ENCODE peak calls at places on chromosomes 3 and 15, in six cellular contexts. U is A549; B is GM23248; Q is CD4-positive, alpha-beta memory T cell; L is CD8-positive, alpha-beta memory T cell; W is transverse colon. F is an unnamed sample. For H3K4me1, the result is how much of the 10 kb centered on the place peaks cover.

GRCh38 chr15:69855601-69856000 is 242.1 kb downstream of the TLE3 start:
- DNase-seq in U (no peak), B (no peak), Q (no peak), L (no peak), W (no peak), F (peak)

GRCh38 chr3:55687526-55687925 is 200.4 kb upstream of the WNT5A start:
- DNase-seq in U (no peak), B (no peak), Q (no peak), L (no peak), W (no peak), F (no peak)

GRCh38 chr3:46558184-46559029 is 7.7 kb downstream of the LRRC2 start:
- DNase-seq in U (peak), B (peak), Q (peak), L (peak), W (peak), F (peak)

GRCh38 chr15:101431748-101432147 is 57.8 kb downstream of the PCSK6 start:
- DNase-seq in U (no peak), B (no peak), Q (no peak), L (no peak), W (no peak), F (no peak)

GRCh38 chr3:46585799-46586693 is 19.9 kb upstream of the LRRC2 start:
- DNase-seq in U (no peak), B (no peak), Q (no peak), L (no peak), W (no peak), F (no peak)

GRCh38 chr15:30791239-30791638 is 112.5 kb upstream of the FAN1 start:
- DNase-seq in U (peak), B (peak), Q (no peak), L (no peak), W (no peak), F (peak)

GRCh38 chr15:64622410-64623260 is 152.8 kb downstream of the RBPMS2 start:
- DNase-seq in U (no peak), B (no peak), Q (peak), L (peak), W (peak), F (no peak)

GRCh38 chr3:16303037-16303436 is 38.0 kb downstream of the OXNAD1 start:
- DNase-seq in U (no peak), B (no peak), Q (no peak), L (no peak), W (no peak), F (no peak)

GRCh38 chr3:125123455-125123854 is 67.7 kb upstream of the HEG1 start:
- DNase-seq in U (no peak), B (peak), Q (no peak), L (no peak), W (no peak), F (no peak)

GRCh38 chr3:82196645-82197044 is 435.2 kb upstream of the GBE1 start:
- DNase-seq in U (no peak), B (no peak), Q (no peak), L (no peak), W (no peak), F (no peak)

GRCh38 chr3:186360779-186361178 is 1.3 kb downstream of the DGKG start:
- DNase-seq in U (no peak), B (no peak), Q (no peak), L (no peak), W (no peak), F (no peak)

GRCh38 chr3:111906667-111907066 is 47.6 kb downstream of the PHLDB2 start:
- DNase-seq in U (no peak), B (no peak), Q (no peak), L (no peak), W (no peak), F (no peak)

GRCh38 chr3:113270786-113271185 is 59.4 kb downstream of the BOC start:
- DNase-seq in U (no peak), B (no peak), Q (no peak), L (no peak), W (no peak), F (no peak)

GRCh38 chr3:51971350-51971749 is 2.5 kb downstream of the ABHD14B start:
- DNase-seq in U (no peak), B (no peak), Q (peak), L (no peak), W (no peak), F (no peak)

GRCh38 chr3:148289159-148289558 is 408.5 kb upstream of the AGTR1 start:
- DNase-seq in U (no peak), B (no peak), Q (no peak), L (no peak), W (no peak), F (no peak)

GRCh38 chr15:88276821-88277220 is 20.3 kb upstream of the NTRK3 start:
- DNase-seq in U (no peak), B (no peak), Q (no peak), L (no peak), W (no peak), F (no peak)

GRCh38 chr15:73800662-73801345 is 47.7 kb upstream of the INSYN1 start:
- DNase-seq in U (peak), B (peak), Q (no peak), L (no peak), W (no peak), F (no peak)

GRCh38 chr15:83106994-83107840 is at the start of gene TM6SF1:
- DNase-seq in U (no peak), B (peak), Q (no peak), L (no peak), W (no peak), F (peak)

GRCh38 chr3:158072790-158073189 is 33.4 kb downstream of the SHOX2 start:
- DNase-seq in U (no peak), B (no peak), Q (no peak), L (no peak), W (no peak), F (no peak)

GRCh38 chr3:134372405-134373277 is 1.6 kb downstream of the AMOTL2 start:
- DNase-seq in U (no peak), B (peak), Q (no peak), L (no peak), W (no peak), F (no peak)

GRCh38 chr3:18743761-18744160 is 318.6 kb upstream of the SATB1 start:
- DNase-seq in U (no peak), B (no peak), Q (no peak), L (no peak), W (no peak), F (no peak)

GRCh38 chr3:73094127-73094526 is 32.7 kb downstream of the EBLN2 start:
- DNase-seq in U (peak), B (peak), Q (no peak), L (no peak), W (no peak), F (peak)

GRCh38 chr15:92603743-92604470 is 51.7 kb downstream of the FAM174B start:
- DNase-seq in U (no peak), B (peak), Q (no peak), L (no peak), W (no peak), F (no peak)

GRCh38 chr3:70753572-70753971 is 441.1 kb upstream of the MDFIC2 start:
- DNase-seq in U (no peak), B (no peak), Q (no peak), L (no peak), W (no peak), F (no peak)

GRCh38 chr15:31390029-31390428 is 63.4 kb downstream of the KLF13 start:
- DNase-seq in U (no peak), B (no peak), Q (no peak), L (no peak), W (no peak), F (no peak)

GRCh38 chr3:194396897-194397756 is 1.9 kb downstream of the GP5 start:
- DNase-seq in U (no peak), B (no peak), Q (peak), L (peak), W (no peak), F (no peak)

GRCh38 chr3:153160451-153161137 is 1.4 kb upstream of the RAP2B start:
- DNase-seq in U (peak), B (peak), Q (peak), L (peak), W (peak), F (peak)

GRCh38 chr3:30667250-30667585 is 60.8 kb downstream of the TGFBR2 start:
- DNase-seq in U (no peak), B (no peak), Q (peak), L (peak), W (no peak), F (peak)

GRCh38 chr3:126672741-126673140 is 17.8 kb upstream of the TXNRD3 start:
- DNase-seq in U (no peak), B (no peak), Q (no peak), L (no peak), W (no peak), F (no peak)

GRCh38 chr3:112519424-112520001 is 20.2 kb upstream of the BTLA start:
- DNase-seq in U (peak), B (peak), Q (peak), L (peak), W (peak), F (peak)

GRCh38 chr15:53536479-53537120 is 222.9 kb downstream of the WDR72 start:
- DNase-seq in U (no peak), B (no peak), Q (no peak), L (no peak), W (no peak), F (peak)

GRCh38 chr3:124248471-124249028 is 256.6 kb upstream of the ROPN1 start:
- DNase-seq in U (peak), B (peak), Q (no peak), L (no peak), W (peak), F (peak)

GRCh38 chr3:176147251-176147650 is 1050.0 kb downstream of the TBL1XR1 start:
- DNase-seq in U (no peak), B (no peak), Q (no peak), L (no peak), W (no peak), F (peak)

GRCh38 chr15:88835646-88836045 is 32.4 kb downstream of the ACAN start:
- DNase-seq in U (no peak), B (peak), Q (no peak), L (no peak), W (no peak), F (no peak)

GRCh38 chr3:30654269-30654668 is 47.9 kb downstream of the TGFBR2 start:
- DNase-seq in U (no peak), B (no peak), Q (no peak), L (no peak), W (no peak), F (no peak)

GRCh38 chr15:43006991-43007390 is 86.4 kb upstream of the TTBK2 start:
- DNase-seq in U (no peak), B (no peak), Q (no peak), L (no peak), W (no peak), F (no peak)

GRCh38 chr3:157793745-157794144 is 290.5 kb upstream of the VEPH1 start:
- DNase-seq in U (no peak), B (no peak), Q (no peak), L (no peak), W (no peak), F (no peak)

DNA sequence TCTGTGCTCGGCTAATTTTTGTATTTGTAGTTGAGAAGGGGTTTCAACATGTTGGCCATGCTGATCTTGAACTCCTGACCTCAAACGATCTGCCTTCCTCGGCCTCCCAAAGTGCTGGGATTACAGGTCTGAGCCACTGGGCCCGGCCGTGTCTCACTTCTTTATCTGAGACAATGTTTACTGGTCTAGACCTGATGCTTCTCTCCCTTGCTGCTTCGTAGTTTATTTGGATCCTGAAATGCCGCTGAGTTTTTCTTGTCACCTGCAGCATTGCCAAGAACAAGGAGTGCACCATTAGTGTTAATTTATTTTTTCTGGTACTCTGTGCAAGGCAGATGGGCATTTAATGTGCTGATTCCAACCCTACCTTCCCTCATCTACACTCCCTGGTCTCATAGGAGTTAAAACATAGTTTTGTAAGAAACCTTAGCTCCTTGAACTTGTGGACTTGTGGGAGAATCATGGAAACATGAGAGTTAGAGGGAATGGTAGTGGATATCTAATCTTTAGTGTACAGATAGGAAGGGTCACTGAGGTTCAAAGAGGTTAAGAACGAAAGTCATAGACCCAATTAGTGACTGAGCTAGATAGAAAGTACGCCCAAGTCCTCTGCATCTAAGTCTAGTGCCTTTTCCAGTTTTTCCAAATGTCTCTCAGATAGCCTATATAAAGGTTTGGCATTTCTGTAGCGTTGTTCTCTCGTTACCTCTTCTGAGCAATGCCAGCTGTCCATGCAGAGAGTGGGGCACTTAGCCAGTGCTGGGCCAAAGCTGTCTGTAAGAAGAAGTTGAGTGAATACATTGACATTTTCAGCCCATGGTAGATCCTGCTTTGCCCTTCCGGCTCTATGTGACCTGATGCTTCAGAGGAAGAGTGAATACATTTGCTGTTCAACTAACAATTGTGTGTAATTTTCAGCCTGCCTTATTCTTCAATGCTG is 244.1 kb downstream of the LPP start:
- DNase-seq in U (no peak), B (no peak), Q (no peak), L (no peak), W (no peak), F (no peak)
- H3K27ac ChIP-seq in U (no peak), B (no peak), Q (no peak), L (no peak), W (peak), F (no peak)

GRCh38 chr15:98689431-98689861 is 41.1 kb downstream of the IGF1R start:
- DNase-seq in U (no peak), B (peak), Q (no peak), L (no peak), W (no peak), F (peak)

GRCh38 chr15:98684441-98684840 is 36.1 kb downstream of the IGF1R start:
- DNase-seq in U (no peak), B (peak), Q (no peak), L (no peak), W (no peak), F (no peak)

GRCh38 chr15:98684995-98685525 is 36.7 kb downstream of the IGF1R start:
- DNase-seq in U (no peak), B (peak), Q (no peak), L (no peak), W (no peak), F (no peak)

GRCh38 chr15:98683821-98684220 is 35.5 kb downstream of the IGF1R start:
- DNase-seq in U (no peak), B (no peak), Q (no peak), L (no peak), W (no peak), F (no peak)

DNA sequence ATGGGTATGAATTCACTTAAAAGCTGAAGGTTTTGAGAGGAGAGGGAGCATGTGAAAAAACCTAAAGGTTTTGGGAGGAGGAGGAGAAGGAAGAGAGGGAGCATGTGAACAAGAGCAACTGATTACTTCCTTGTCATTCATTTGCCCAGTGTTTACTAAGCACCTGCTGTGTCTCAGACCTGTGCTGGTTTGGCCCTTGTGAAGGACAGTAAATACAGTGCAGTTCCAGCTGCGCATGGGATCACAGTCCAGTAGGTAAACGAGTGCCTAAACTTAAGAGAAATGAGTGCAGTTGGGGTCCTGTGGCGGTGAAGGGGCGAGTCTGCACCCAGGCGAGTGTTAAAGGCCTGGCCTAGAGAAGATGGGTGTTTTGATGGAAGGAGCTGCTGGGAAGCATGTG is 38.6 kb downstream of the IGF1R start:
- DNase-seq in U (no peak), B (no peak), Q (no peak), L (no peak), W (no peak), F (no peak)
- H3K4me1 ChIP-seq in U (half or more), B (half or more), Q (under half), L (under half), W (half or more), F (under half)

GRCh38 chr3:119310052-119310451 is 15.9 kb downstream of the ARHGAP31 start:
- DNase-seq in U (no peak), B (peak), Q (no peak), L (no peak), W (no peak), F (peak)
- H3K27ac ChIP-seq in U (peak), B (peak), Q (no peak), L (no peak), W (no peak), F (peak)

GRCh38 chr3:195908439-195909293 is at the start of gene TNK2:
- DNase-seq in U (peak), B (peak), Q (peak), L (peak), W (peak), F (no peak)
- H3K4me1 ChIP-seq in U (under half), B (under half), Q (half or more), L (half or more), W (under half), F (under half)

GRCh38 chr15:32983679-32984078 is 210.8 kb downstream of the FMN1 start:
- DNase-seq in U (no peak), B (no peak), Q (no peak), L (no peak), W (no peak), F (no peak)
- H3K27ac ChIP-seq in U (no peak), B (no peak), Q (no peak), L (no peak), W (no peak), F (no peak)

F was measured in SJCRH30.